ENCODE peak calls at places on chromosome 12, in four cellular contexts. P is neural progenitor cell, E is mammary epithelial cell, I is coronary artery. L is an unnamed sample.

GRCh38 chr12:54227376-54227775 is 38.6 kb upstream of the SMUG1 start:
- DNase-seq in E (no peak), I (no peak), P (no peak), L (no peak)

GRCh38 chr12:54404061-54405004 is 14.7 kb downstream of the ITGA5 start:
- DNase-seq in P (peak; percentile 84), I (no peak), E (no peak), L (no peak)

GRCh38 chr12:57475271-57476161 is 4.2 kb downstream of the ARHGAP9 start:
- DNase-seq in E (no peak), P (peak; percentile 68), I (no peak), L (no peak)

GRCh38 chr12:78388461-78388860 is 476.1 kb upstream of the SYT1 start:
- DNase-seq in I (no peak), P (no peak), E (no peak), L (no peak)

GRCh38 chr12:5429741-5430557 is 2.0 kb upstream of the NTF3 start:
- DNase-seq in P (peak; percentile 69), E (no peak), I (no peak), L (no peak)

GRCh38 chr12:53766881-53767280 is 15.1 kb upstream of the CISTR start:
- DNase-seq in E (no peak), P (no peak), I (no peak), L (no peak)

GRCh38 chr12:114499338-114499737 is 93.4 kb upstream of the TBX5 start:
- DNase-seq in P (no peak), E (no peak), I (no peak), L (no peak)

GRCh38 chr12:107115119-107115518 is 21.8 kb upstream of the CRY1 start:
- DNase-seq in E (no peak), P (no peak), I (no peak), L (no peak)

GRCh38 chr12:115185529-115185928 is 501.6 kb upstream of the TBX3 start:
- DNase-seq in I (no peak), P (no peak), E (no peak), L (no peak)

GRCh38 chr12:132955094-132955932 is 793 bp downstream of the ZNF605 start:
- DNase-seq in I (no peak), E (peak; percentile 59), P (peak; percentile 64), L (no peak)

GRCh38 chr12:27332407-27333310 is at the start of gene BMAL2:
- DNase-seq in E (peak; percentile 40), P (peak; percentile 85), I (no peak), L (no peak)

GRCh38 chr12:44960856-44961255 is 84.7 kb upstream of the NELL2 start:
- DNase-seq in E (no peak), I (no peak), P (peak; percentile 44), L (no peak)

GRCh38 chr12:68945255-68945654 is 12.3 kb upstream of the CPM start:
- DNase-seq in E (no peak), P (no peak), I (no peak), L (no peak)

GRCh38 chr12:111775205-111776193 is 8.8 kb downstream of the ALDH2 start:
- DNase-seq in E (peak; percentile 39), P (no peak), I (peak; percentile 86), L (peak; percentile 91)

GRCh38 chr12:96465896-96466295 is 23.5 kb upstream of the CFAP54 start:
- DNase-seq in P (no peak), I (no peak), E (no peak), L (no peak)

GRCh38 chr12:75876843-75877587 is 154.6 kb downstream of the PHLDA1 start:
- DNase-seq in I (no peak), P (no peak), E (no peak), L (no peak)

GRCh38 chr12:131218291-131219172 is 264.8 kb downstream of the ADGRD1 start:
- DNase-seq in I (no peak), E (no peak), P (peak; percentile 41), L (no peak)

GRCh38 chr12:31491819-31492598 is 98.9 kb downstream of the DENND5B start:
- DNase-seq in P (no peak), I (no peak), E (peak; percentile 84), L (no peak)

GRCh38 chr12:28316067-28316466 is 125.8 kb downstream of the CCDC91 start:
- DNase-seq in P (no peak), I (no peak), E (no peak), L (no peak)

GRCh38 chr12:94766397-94766796 is 116.0 kb upstream of the TMCC3 start:
- DNase-seq in I (no peak), P (no peak), E (no peak), L (no peak)

GRCh38 chr12:46260153-46260912 is 8.5 kb downstream of the SLC38A1 start:
- DNase-seq in I (no peak), E (no peak), P (peak; percentile 25), L (no peak)

DNA sequence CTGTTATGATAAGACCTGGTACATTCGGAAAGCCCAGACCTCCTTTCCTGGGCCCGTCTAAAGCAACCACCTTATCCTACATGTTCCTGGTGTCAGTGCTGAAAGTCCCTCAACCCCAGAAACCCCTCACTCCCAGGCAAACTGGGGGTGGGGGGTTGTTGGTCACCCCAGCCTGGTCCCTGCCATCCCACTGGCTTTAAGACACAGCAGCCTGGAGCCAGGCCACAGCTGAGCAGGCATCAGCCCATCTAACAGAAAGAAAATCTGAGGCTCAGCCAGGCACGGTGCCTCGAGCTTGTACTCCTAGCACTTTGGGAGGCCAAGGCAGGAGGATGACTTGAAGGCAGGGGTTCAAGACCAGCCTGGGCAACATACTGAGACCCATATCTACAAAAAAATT is 4.5 kb downstream of the SELPLG start:
- DNase-seq in I (no peak), P (no peak), E (no peak), L (no peak)
- TF ChIP-seq CTCF in I (no peak), P (no peak), E (no peak), L (no peak)

DNA sequence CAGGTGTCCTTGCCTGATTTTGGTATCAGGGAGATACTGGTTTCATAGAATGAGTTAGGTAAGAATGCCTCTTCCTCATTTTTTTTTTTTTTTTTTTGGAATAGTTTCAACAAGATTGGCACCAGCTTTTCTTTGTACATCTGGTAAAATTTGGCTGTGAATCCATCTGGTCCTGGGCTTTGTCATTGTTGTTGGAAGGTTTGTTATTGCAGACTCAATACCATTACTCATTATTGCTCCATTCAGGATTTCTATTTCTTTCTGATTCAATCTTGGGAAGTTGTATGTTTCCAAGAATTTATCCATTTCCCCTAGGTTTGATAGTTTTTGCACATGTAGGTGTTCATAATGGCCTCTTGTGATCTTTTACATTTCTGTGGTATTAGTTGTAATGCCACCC is 126.0 kb upstream of the KITLG start:
- DNase-seq in P (no peak), E (peak; percentile 22), I (no peak), L (no peak)
- TF ChIP-seq CTCF in P (no peak), E (no peak), I (no peak), L (no peak)

DNA sequence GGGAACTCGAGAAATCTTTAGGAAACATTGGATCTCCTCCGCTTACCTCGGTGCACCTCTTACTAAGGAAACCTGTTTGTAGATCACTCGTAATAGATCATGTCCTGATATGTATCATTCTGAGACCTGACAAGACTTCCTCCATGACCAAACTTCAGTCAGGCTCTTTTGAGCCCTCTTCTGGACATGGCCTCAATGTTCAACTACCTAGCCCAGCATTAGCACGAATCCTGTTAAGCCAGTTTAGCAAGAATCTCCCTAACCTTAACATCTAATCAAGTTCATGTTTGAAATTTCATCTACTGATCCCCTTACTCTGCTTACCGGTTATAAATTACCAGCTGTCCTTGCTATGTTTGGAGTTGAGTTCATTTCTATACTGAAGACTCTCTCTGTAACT is 713.9 kb upstream of the USP15 start:
- DNase-seq in E (peak; percentile 57), I (no peak), P (no peak), L (no peak)
- TF ChIP-seq CTCF in E (peak; percentile 52), I (no peak), P (no peak), L (no peak)

GRCh38 chr12:63419119-63419518 is 249.2 kb downstream of the DPY19L2 start:
- DNase-seq in I (no peak), E (peak; percentile 85), P (no peak), L (no peak)

GRCh38 chr12:63415357-63415756 is 252.9 kb downstream of the DPY19L2 start:
- DNase-seq in I (no peak), E (no peak), P (no peak), L (no peak)

GRCh38 chr12:63416788-63417187 is 251.5 kb downstream of the DPY19L2 start:
- DNase-seq in P (no peak), I (no peak), E (no peak), L (no peak)

GRCh38 chr12:63423839-63424238 is 244.5 kb downstream of the DPY19L2 start:
- DNase-seq in I (no peak), E (no peak), P (no peak), L (no peak)

GRCh38 chr12:63420206-63420644 is 248.1 kb downstream of the DPY19L2 start:
- DNase-seq in P (peak; percentile 92), I (no peak), E (peak; percentile 23), L (no peak)
- TF ChIP-seq CTCF in P (peak; percentile 87), I (no peak), E (peak; percentile 21), L (peak; percentile 68)

DNA sequence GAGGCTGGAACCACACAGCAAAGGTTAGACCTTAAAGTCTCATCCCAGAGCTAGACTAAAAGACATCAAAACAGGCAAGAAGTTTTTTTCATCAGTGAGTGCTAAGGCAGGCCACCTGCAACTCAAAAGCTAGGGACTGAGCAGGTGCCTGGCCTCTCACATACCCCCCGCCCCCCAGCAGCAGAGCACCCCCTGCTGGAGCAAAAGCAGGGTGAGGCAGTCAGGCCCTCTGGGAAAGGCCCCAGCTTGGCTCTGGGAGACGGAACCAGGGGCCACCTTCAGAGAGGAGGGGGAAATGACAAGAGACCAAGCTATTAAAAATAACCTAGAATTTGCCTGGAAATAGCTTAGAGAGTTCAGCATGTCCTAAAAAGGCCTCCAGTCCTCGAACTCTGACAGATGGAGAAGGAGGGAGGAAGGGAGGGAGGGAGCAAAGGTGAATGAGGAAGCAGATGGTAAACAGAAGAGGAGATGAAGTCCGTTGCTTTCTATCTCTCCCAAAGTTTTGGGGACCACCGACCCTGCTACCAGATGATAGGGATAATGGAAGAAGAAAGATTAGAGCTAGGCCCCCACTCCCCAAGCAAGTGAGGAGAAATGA is 1.8 kb downstream of the ITGA7 start:
- DNase-seq in I (no peak), P (peak; percentile 54), E (no peak), L (no peak)
- TF ChIP-seq CTCF in I (peak; percentile 27), P (peak; percentile 58), E (peak; percentile 35), L (peak; percentile 23)